ENCODE peak calls at places on chromosome 11, in four cellular contexts. E, F, S and O are unnamed samples.
A peak's percentile ranks its signal among the peaks of the same experiment; 100 is the strongest.

GRCh38 chr11:109326781-109327180 is 95.2 kb upstream of the C11orf87 start:
- DNase-seq in E (no peak), F (no peak), S (no peak), O (no peak)

GRCh38 chr11:65236194-65237059 is 25.3 kb upstream of the POLA2 start:
- DNase-seq in E (no peak), F (no peak), S (no peak), O (no peak)

GRCh38 chr11:17967661-17968060 is 45.2 kb downstream of the SERGEF start:
- DNase-seq in E (no peak), F (no peak), S (no peak), O (no peak)

GRCh38 chr11:103024086-103024485 is 67.9 kb downstream of the DCUN1D5 start:
- DNase-seq in E (no peak), F (no peak), S (no peak), O (no peak)

GRCh38 chr11:101880208-101880607 is 34.6 kb upstream of the CEP126 start:
- DNase-seq in E (peak; percentile 61), F (no peak), S (peak; percentile 75), O (peak; percentile 63)

GRCh38 chr11:119676461-119677020 is 52.5 kb downstream of the NECTIN1 start:
- DNase-seq in E (peak; percentile 58), F (no peak), S (no peak), O (peak; percentile 52)

GRCh38 chr11:101034076-101034475 is 95.5 kb downstream of the PGR start:
- DNase-seq in E (no peak), F (no peak), S (no peak), O (no peak)

GRCh38 chr11:8732748-8733241 is 50.2 kb downstream of the RPL27A start:
- DNase-seq in E (peak; percentile 84), F (no peak), S (no peak), O (no peak)

GRCh38 chr11:134622458-134622857 is 210.4 kb upstream of the B3GAT1 start:
- DNase-seq in E (no peak), F (no peak), S (no peak), O (no peak)

GRCh38 chr11:61904539-61905048 is 12.8 kb downstream of the RAB3IL1 start:
- DNase-seq in E (peak; percentile 21), F (no peak), S (peak; percentile 72), O (no peak)

GRCh38 chr11:17923213-17923612 is 89.6 kb downstream of the SERGEF start:
- DNase-seq in E (no peak), F (no peak), S (no peak), O (no peak)

GRCh38 chr11:69599502-69599901 is 41.5 kb upstream of the CCND1 start:
- DNase-seq in E (no peak), F (no peak), S (no peak), O (peak; percentile 46)

GRCh38 chr11:81725691-81726090 is 1008.0 kb downstream of the FAM181B start:
- DNase-seq in E (no peak), F (no peak), S (no peak), O (no peak)

GRCh38 chr11:134289789-134290188 is 13.6 kb downstream of the GLB1L3 start:
- DNase-seq in E (no peak), F (no peak), S (no peak), O (no peak)

GRCh38 chr11:126146454-126147192 is 64.8 kb downstream of the RPUSD4 start:
- DNase-seq in E (no peak), F (no peak), S (peak; percentile 84), O (no peak)

GRCh38 chr11:15146271-15147003 is 31.7 kb downstream of the INSC start:
- DNase-seq in E (no peak), F (no peak), S (no peak), O (no peak)

GRCh38 chr11:107705027-107705426 is 6.8 kb downstream of the SLN start:
- DNase-seq in E (peak; percentile 48), F (peak; percentile 31), S (no peak), O (peak; percentile 7)

GRCh38 chr11:47552086-47552580 is 799 bp downstream of the CELF1 start:
- DNase-seq in E (peak; percentile 48), F (no peak), S (peak; percentile 12), O (peak; percentile 56)

GRCh38 chr11:105219269-105219668 is 79.7 kb upstream of the CARD18 start:
- DNase-seq in E (no peak), F (no peak), S (no peak), O (peak; percentile 17)
- TF ChIP-seq MYC in E (no peak), F (no peak), S (no peak), O (no peak)

DNA sequence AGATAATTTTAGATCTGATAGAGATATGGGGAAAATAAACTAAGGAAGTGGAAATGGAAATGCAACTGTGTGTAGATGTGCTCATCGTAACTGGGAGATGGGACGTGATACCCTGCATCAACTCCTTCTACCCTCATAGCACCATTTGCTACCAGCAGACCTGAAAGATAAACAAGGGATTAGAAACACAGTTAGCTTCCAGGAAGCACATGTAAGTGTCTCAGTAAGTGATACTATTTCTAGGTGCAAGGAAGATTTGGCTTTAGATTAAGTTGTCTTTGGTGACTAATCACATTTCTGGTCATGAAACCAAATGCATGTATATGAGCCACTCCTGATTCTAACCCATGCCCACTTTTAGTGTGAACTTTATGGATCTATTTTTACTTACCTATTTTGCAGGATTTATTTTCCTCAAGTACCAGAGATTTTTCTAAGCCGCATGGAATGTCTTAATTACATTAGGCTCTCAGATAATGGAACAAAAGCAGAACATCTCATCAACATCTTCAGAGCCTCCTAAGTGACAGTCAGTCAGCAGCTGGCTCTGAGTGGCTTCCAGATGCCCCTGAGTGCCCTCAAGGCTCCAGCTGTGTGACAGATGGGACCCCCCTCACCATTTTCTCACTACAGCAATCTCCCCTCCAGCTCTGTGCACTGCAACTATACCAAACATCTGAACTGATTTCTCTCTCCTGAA is 21.2 kb downstream of the SLC5A12 start:
- DNase-seq in E (no peak), F (no peak), S (no peak), O (no peak)
- TF ChIP-seq MYC in E (no peak), F (no peak), S (no peak), O (no peak)

DNA sequence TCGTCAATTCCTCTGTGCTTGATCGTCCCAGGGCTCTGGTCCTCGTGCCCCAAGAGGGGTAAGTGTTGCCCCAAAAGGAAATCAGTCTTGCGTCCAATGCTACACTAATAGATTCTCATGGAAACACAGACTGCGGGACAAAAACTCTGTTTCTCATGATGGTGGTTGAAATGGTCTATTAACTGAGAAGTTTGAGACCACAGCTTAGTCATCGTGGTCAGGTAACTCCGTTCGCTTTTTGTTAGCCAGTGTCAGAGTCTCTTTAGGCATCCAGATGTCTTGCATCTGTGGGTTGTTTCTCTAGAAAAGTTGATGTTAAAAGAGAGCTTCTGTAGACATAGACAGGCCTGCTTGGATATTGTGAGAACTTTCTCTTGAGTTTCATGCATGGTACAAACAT is 104.6 kb upstream of the SORL1-AS1 start:
- DNase-seq in E (no peak), F (no peak), S (no peak), O (peak; percentile 84)
- TF ChIP-seq MYC in E (no peak), F (no peak), S (no peak), O (no peak)

GRCh38 chr11:66619080-66619554 is 2.7 kb downstream of the RBM14 start:
- DNase-seq in E (peak; percentile 56), F (no peak), S (no peak), O (peak; percentile 60)
- TF ChIP-seq MYC in E (no peak), F (no peak), S (no peak), O (no peak)

DNA sequence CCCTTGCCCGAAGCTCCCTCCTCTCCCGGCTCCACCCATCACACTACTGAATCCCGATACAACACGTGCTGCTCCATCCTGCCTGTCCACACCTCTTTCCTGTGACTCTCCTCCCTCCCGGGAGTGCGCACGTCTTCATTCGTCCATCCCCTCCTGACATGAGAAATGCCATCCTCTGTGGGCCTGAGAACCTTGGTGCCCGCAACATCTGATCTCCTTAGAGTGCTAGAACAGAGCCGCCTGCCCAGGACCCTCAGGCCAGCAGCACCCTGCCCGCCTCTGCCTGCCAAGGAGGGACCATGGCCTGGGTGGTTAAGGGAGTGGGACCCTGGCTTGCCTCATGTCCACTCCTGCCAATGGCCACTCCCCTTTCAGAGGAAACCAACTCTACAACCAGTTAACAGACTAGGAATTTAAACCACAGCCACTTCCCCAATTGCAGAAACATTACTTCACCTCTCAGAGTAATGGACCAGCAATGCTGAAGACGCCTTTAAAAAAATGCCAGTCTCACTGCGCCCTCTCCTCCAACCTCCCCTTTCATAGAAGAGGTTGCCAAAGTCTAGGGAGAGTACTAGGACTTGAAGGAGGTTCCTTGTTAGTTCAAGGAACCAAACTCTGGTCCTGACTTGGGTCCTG is 466.3 kb downstream of the OPCML start:
- DNase-seq in E (no peak), F (no peak), S (no peak), O (peak; percentile 27)
- TF ChIP-seq MYC in E (no peak), F (no peak), S (no peak), O (no peak)

GRCh38 chr11:37689951-37690350 is 1091.9 kb upstream of the RAG2 start:
- DNase-seq in E (no peak), F (no peak), S (no peak), O (no peak)

GRCh38 chr11:37699644-37700043 is 1101.6 kb upstream of the RAG2 start:
- DNase-seq in E (no peak), F (no peak), S (no peak), O (no peak)

GRCh38 chr11:37695283-37695682 is 1097.2 kb upstream of the RAG2 start:
- DNase-seq in E (no peak), F (no peak), S (no peak), O (no peak)
- TF ChIP-seq MYC in E (no peak), F (no peak), S (no peak), O (no peak)

DNA sequence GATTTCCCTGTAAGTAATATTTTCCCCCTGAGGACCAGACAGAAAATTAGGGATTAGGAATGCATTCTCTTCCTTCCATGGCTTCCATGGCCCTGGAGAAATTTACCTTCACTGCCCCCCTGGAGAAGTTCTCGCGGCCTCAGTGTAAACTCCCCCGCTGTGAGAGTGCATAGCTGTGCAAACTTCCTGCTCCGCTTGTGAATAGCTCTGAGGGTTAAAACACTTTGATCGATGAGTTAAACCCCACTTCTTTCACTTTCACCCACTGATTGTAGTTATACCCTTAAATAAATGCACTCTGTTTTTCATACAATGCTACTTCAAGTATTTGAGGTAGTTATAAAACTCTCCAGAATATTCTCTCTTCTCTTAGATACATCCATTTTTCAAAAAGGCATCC is 190.8 kb downstream of the DSCAML1 start:
- DNase-seq in E (no peak), F (no peak), S (no peak), O (no peak)
- TF ChIP-seq MYC in E (no peak), F (no peak), S (no peak), O (no peak)

DNA sequence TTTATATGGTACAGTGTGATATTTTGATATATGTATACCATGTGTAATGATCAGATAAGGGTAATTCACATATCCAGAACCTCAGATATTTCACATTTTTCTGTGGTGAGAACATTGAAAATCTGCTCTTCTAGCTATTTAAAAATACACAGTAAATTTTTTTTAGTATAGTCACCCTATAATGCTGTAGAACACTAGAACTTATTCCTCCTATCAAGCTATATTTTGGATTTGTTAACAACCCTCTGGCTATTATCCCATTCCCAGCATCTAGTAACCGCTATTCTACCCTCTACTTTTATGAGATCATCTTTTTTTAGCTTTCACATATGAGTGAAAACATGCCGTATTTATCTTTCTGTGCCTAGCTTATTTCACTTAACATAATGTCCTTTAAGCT is 65.5 kb upstream of the SYT9 start:
- DNase-seq in E (no peak), F (no peak), S (no peak), O (no peak)
- TF ChIP-seq MYC in E (no peak), F (no peak), S (no peak), O (no peak)

GRCh38 chr11:113895367-113896155 is 9.0 kb upstream of the HTR3B start:
- DNase-seq in E (no peak), F (no peak), S (no peak), O (no peak)

GRCh38 chr11:113888848-113889247 is 13.5 kb upstream of the USP28 start:
- DNase-seq in E (no peak), F (no peak), S (no peak), O (no peak)

GRCh38 chr11:113896156-113896879 is 8.3 kb upstream of the HTR3B start:
- DNase-seq in E (peak; percentile 34), F (peak; percentile 15), S (no peak), O (peak; percentile 56)

GRCh38 chr11:113894421-113894996 is 10.1 kb upstream of the HTR3B start:
- DNase-seq in E (no peak), F (no peak), S (no peak), O (peak; percentile 19)
- TF ChIP-seq MYC in E (no peak), F (no peak), S (no peak), O (no peak)